ENCODE peak calls at places on chromosomes 3 and 15, in seven cellular contexts. I, F, K, A, M, H and J are unnamed samples.
A peak's percentile ranks its signal among the peaks of the same experiment; 100 is the strongest.

GRCh38 chr3:12280333-12280732 is 8.5 kb upstream of the PPARG start:
- DNase-seq in I (no peak), F (no peak), K (no peak), A (no peak), M (no peak), H (no peak), J (no peak)

GRCh38 chr15:61890106-61890505 is 170.1 kb downstream of the VPS13C start:
- DNase-seq in I (no peak), F (no peak), K (peak; percentile 13), A (no peak), M (no peak), H (no peak), J (no peak)

GRCh38 chr3:148075829-148076716 is 621.6 kb upstream of the AGTR1 start:
- DNase-seq in I (peak; percentile 77), F (peak; percentile 59), K (peak; percentile 62), A (peak; percentile 76), M (peak; percentile 38), H (peak; percentile 16), J (peak; percentile 82)

GRCh38 chr3:125085166-125085565 is 29.4 kb upstream of the HEG1 start:
- DNase-seq in I (no peak), F (no peak), K (no peak), A (no peak), M (no peak), H (no peak), J (no peak)

GRCh38 chr3:128011140-128011539 is 41.1 kb upstream of the SEC61A1 start:
- DNase-seq in I (peak; percentile 18), F (peak; percentile 10), K (peak; percentile 68), A (peak; percentile 85), M (peak; percentile 61), H (peak; percentile 29), J (no peak)

GRCh38 chr3:24680214-24680967 is 185.7 kb upstream of the THRB start:
- DNase-seq in I (peak; percentile 41), F (no peak), K (peak; percentile 58), A (peak; percentile 80), M (peak; percentile 42), H (peak; percentile 29), J (no peak)

GRCh38 chr3:14266361-14266760 is 87.7 kb downstream of the LSM3 start:
- DNase-seq in I (peak; percentile 96), F (peak; percentile 96), K (no peak), A (no peak), M (no peak), H (no peak), J (peak; percentile 86)

GRCh38 chr3:132083583-132084372 is 49.0 kb upstream of the CPNE4 start:
- DNase-seq in I (peak; percentile 76), F (no peak), K (peak; percentile 95), A (no peak), M (no peak), H (no peak), J (peak; percentile 71)

GRCh38 chr3:11718582-11719405 is 75.1 kb upstream of the VGLL4 start:
- DNase-seq in I (peak; percentile 82), F (peak; percentile 57), K (peak; percentile 58), A (peak; percentile 25), M (peak; percentile 26), H (peak; percentile 23), J (peak; percentile 95)

GRCh38 chr3:122975163-122975923 is 52.2 kb downstream of the SEMA5B start:
- DNase-seq in I (peak; percentile 71), F (peak; percentile 55), K (no peak), A (peak; percentile 31), M (no peak), H (no peak), J (peak; percentile 94)

GRCh38 chr3:132231633-132232032 is 85.6 kb upstream of the ACP3 start:
- DNase-seq in I (peak; percentile 83), F (peak; percentile 55), K (peak; percentile 33), A (no peak), M (peak; percentile 22), H (no peak), J (peak; percentile 51)

GRCh38 chr3:29186982-29187718 is 93.7 kb upstream of the RBMS3 start:
- DNase-seq in I (peak; percentile 88), F (peak; percentile 92), K (peak; percentile 67), A (no peak), M (peak; percentile 51), H (no peak), J (no peak)

GRCh38 chr15:47586653-47587224 is 130.6 kb upstream of the SEMA6D start:
- DNase-seq in I (no peak), F (no peak), K (no peak), A (no peak), M (no peak), H (no peak), J (peak; percentile 44)

GRCh38 chr3:39189648-39190269 is 2.6 kb downstream of the XIRP1 start:
- DNase-seq in I (peak; percentile 82), F (peak; percentile 64), K (peak; percentile 76), A (peak; percentile 81), M (peak; percentile 53), H (peak; percentile 52), J (peak; percentile 96)

GRCh38 chr3:175200391-175200790 is 341.3 kb downstream of the NAALADL2 start:
- DNase-seq in I (no peak), F (peak; percentile 8), K (no peak), A (no peak), M (no peak), H (no peak), J (no peak)

GRCh38 chr3:33773627-33774026 is 24.8 kb upstream of the PDCD6IP start:
- DNase-seq in I (peak; percentile 41), F (no peak), K (no peak), A (no peak), M (no peak), H (no peak), J (no peak)

GRCh38 chr15:46059921-46060565 is 425.2 kb downstream of the SQOR start:
- DNase-seq in I (no peak), F (no peak), K (no peak), A (no peak), M (no peak), H (no peak), J (no peak)

GRCh38 chr15:58758141-58758540 is 8.6 kb upstream of the ADAM10 start:
- DNase-seq in I (peak; percentile 45), F (peak; percentile 33), K (peak; percentile 47), A (no peak), M (no peak), H (no peak), J (peak; percentile 5)

GRCh38 chr15:58752716-58753115 is 3.2 kb upstream of the ADAM10 start:
- DNase-seq in I (no peak), F (no peak), K (no peak), A (no peak), M (no peak), H (no peak), J (no peak)

GRCh38 chr15:58760385-58761009 is 10.6 kb upstream of the MINDY2 start:
- DNase-seq in I (no peak), F (no peak), K (no peak), A (no peak), M (no peak), H (no peak), J (no peak)

GRCh38 chr15:58755956-58756355 is 6.4 kb upstream of the ADAM10 start:
- DNase-seq in I (no peak), F (no peak), K (no peak), A (no peak), M (no peak), H (no peak), J (no peak)

GRCh38 chr15:58755350-58755749 is 5.8 kb upstream of the ADAM10 start:
- DNase-seq in I (no peak), F (no peak), K (no peak), A (no peak), M (no peak), H (no peak), J (no peak)
- H3K4me2 ChIP-seq in I (no peak overlapping the region), F (no peak overlapping the region), K (no peak overlapping the region), A (no peak overlapping the region), M (no peak overlapping the region), H (no peak overlapping the region), J (no peak overlapping the region)

GRCh38 chr3:134459506-134460041 is 26.2 kb downstream of the ANAPC13 start:
- DNase-seq in I (no peak), F (no peak), K (no peak), A (no peak), M (no peak), H (no peak), J (no peak)

GRCh38 chr3:134456121-134456520 is 29.7 kb downstream of the ANAPC13 start:
- DNase-seq in I (no peak), F (no peak), K (no peak), A (no peak), M (no peak), H (no peak), J (no peak)

GRCh38 chr3:134457331-134458125 is 28.3 kb downstream of the ANAPC13 start:
- DNase-seq in I (peak; percentile 45), F (no peak), K (no peak), A (no peak), M (no peak), H (no peak), J (no peak)

GRCh38 chr3:134460965-134461364 is 24.8 kb downstream of the ANAPC13 start:
- DNase-seq in I (peak; percentile 97), F (peak; percentile 98), K (no peak), A (no peak), M (no peak), H (no peak), J (peak; percentile 80)

GRCh38 chr3:134458451-134458850 is 27.3 kb downstream of the ANAPC13 start:
- DNase-seq in I (no peak), F (peak; percentile 47), K (no peak), A (no peak), M (no peak), H (no peak), J (no peak)
- H3K4me2 ChIP-seq in I (no peak overlapping the region), F (no peak overlapping the region), K (no peak overlapping the region), A (no peak overlapping the region), M (no peak overlapping the region), H (no peak overlapping the region), J (no peak overlapping the region)

DNA sequence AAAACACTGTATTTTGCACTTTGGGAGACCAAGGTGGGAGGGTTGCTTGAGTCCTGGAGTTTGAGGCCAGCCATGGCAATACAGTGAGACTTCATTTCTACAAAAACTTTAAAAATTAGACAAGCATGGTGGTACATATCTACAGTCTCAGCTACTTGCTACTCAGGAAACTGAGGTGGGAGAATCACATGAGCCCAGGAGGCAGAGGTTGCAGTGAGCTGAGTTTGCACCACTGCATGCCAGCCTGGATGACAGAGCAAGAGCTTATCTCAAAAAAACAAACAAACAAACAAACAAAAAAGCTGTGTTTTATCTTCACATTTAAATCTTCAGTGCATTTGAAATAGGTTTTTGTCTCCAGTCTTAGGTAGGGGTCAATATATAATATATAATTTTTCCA is 4.8 kb upstream of the SLC9C1 start:
- DNase-seq in I (no peak), F (no peak), K (no peak), A (no peak), M (no peak), H (no peak), J (no peak)
- H3K4me2 ChIP-seq in I (no peak overlapping the region), F (no peak overlapping the region), K (no peak overlapping the region), A (no peak overlapping the region), M (no peak overlapping the region), H (no peak overlapping the region), J (no peak overlapping the region)

GRCh38 chr15:74531144-74531811 is 9.7 kb upstream of the ARID3B start:
- DNase-seq in I (peak; percentile 78), F (peak; percentile 99), K (no peak), A (peak; percentile 54), M (no peak), H (peak; percentile 71), J (peak; percentile 90)

GRCh38 chr15:74528876-74529275 is 12.1 kb upstream of the ARID3B start:
- DNase-seq in I (no peak), F (no peak), K (no peak), A (no peak), M (no peak), H (no peak), J (no peak)

GRCh38 chr15:74535388-74536084 is 5.5 kb upstream of the ARID3B start:
- DNase-seq in I (no peak), F (peak; percentile 73), K (no peak), A (no peak), M (no peak), H (no peak), J (no peak)

GRCh38 chr15:74529911-74530310 is 11.1 kb upstream of the ARID3B start:
- DNase-seq in I (peak; percentile 91), F (peak; percentile 97), K (no peak), A (no peak), M (no peak), H (no peak), J (no peak)

GRCh38 chr15:74530771-74531143 is 10.3 kb upstream of the ARID3B start:
- DNase-seq in I (no peak), F (no peak), K (no peak), A (no peak), M (no peak), H (no peak), J (no peak)
- H3K4me2 ChIP-seq in I (peak overlapping the region; percentile 63), F (peak overlapping the region; percentile 2), K (no peak overlapping the region), A (peak overlapping the region; percentile 44), M (peak overlapping the region; percentile 76), H (no peak overlapping the region), J (no peak overlapping the region)